ENCODE peak calls at places on chromosome 13, in four cellular contexts. One of them, this sample, is unnamed.

GRCh38 chr13:95256086-95256485 is 45.2 kb downstream of the ABCC4 start:
- DNase-seq in tibial nerve: no peak
- DNase-seq in spleen: no peak
- DNase-seq in CD4-positive, alpha-beta memory T cell: no peak
- DNase-seq in this sample: no peak

GRCh38 chr13:98534821-98535220 is 42.1 kb downstream of the STK24 start:
- DNase-seq in CD4-positive, alpha-beta memory T cell: no peak
- DNase-seq in tibial nerve: no peak
- DNase-seq in spleen: no peak
- DNase-seq in this sample: no peak

GRCh38 chr13:72383646-72384045 is 343.8 kb downstream of the MZT1 start:
- DNase-seq in spleen: no peak
- DNase-seq in CD4-positive, alpha-beta memory T cell: no peak
- DNase-seq in tibial nerve: no peak
- DNase-seq in this sample: no peak

GRCh38 chr13:59865398-59865797 is 298.3 kb downstream of the DIAPH3 start:
- DNase-seq in spleen: no peak
- DNase-seq in CD4-positive, alpha-beta memory T cell: no peak
- DNase-seq in tibial nerve: no peak
- DNase-seq in this sample: no peak

GRCh38 chr13:51643114-51643881 is 59.0 kb downstream of the WDFY2 start:
- DNase-seq in tibial nerve: no peak
- DNase-seq in spleen: no peak
- DNase-seq in CD4-positive, alpha-beta memory T cell: no peak
- DNase-seq in this sample: no peak

GRCh38 chr13:89584058-89584457 is 1763.4 kb upstream of the MIR17HG start:
- DNase-seq in spleen: no peak
- DNase-seq in CD4-positive, alpha-beta memory T cell: no peak
- DNase-seq in tibial nerve: no peak
- DNase-seq in this sample: no peak

GRCh38 chr13:32419862-32420261 is 8.1 kb downstream of the N4BP2L1 start:
- DNase-seq in CD4-positive, alpha-beta memory T cell: no peak
- DNase-seq in tibial nerve: no peak
- DNase-seq in spleen: no peak
- DNase-seq in this sample: no peak

GRCh38 chr13:30345426-30346100 is 38.2 kb upstream of the KATNAL1 start:
- DNase-seq in tibial nerve: no peak
- DNase-seq in spleen: peak
- DNase-seq in CD4-positive, alpha-beta memory T cell: no peak
- DNase-seq in this sample: no peak

GRCh38 chr13:56352356-56352755 is 788.4 kb upstream of the PRR20A start:
- DNase-seq in tibial nerve: no peak
- DNase-seq in CD4-positive, alpha-beta memory T cell: no peak
- DNase-seq in spleen: no peak
- DNase-seq in this sample: no peak

GRCh38 chr13:77476456-77476855 is 59.0 kb upstream of the SCEL start:
- DNase-seq in CD4-positive, alpha-beta memory T cell: no peak
- DNase-seq in tibial nerve: no peak
- DNase-seq in spleen: no peak
- DNase-seq in this sample: no peak

GRCh38 chr13:95481051-95481775 is 71.3 kb upstream of the CLDN10 start:
- DNase-seq in spleen: no peak
- DNase-seq in tibial nerve: no peak
- DNase-seq in CD4-positive, alpha-beta memory T cell: no peak
- DNase-seq in this sample: no peak

GRCh38 chr13:35621989-35622388 is 145.5 kb upstream of the MAB21L1 start:
- DNase-seq in CD4-positive, alpha-beta memory T cell: no peak
- DNase-seq in tibial nerve: no peak
- DNase-seq in spleen: no peak
- DNase-seq in this sample: no peak

GRCh38 chr13:75705395-75705794 is 69.3 kb downstream of the LMO7 start:
- DNase-seq in CD4-positive, alpha-beta memory T cell: no peak
- DNase-seq in tibial nerve: no peak
- DNase-seq in spleen: no peak
- DNase-seq in this sample: no peak

GRCh38 chr13:49297338-49297737 is 49.6 kb downstream of the CDADC1 start:
- DNase-seq in tibial nerve: no peak
- DNase-seq in spleen: no peak
- DNase-seq in CD4-positive, alpha-beta memory T cell: no peak
- DNase-seq in this sample: no peak

GRCh38 chr13:112840472-112841302 is 128.3 kb upstream of the MCF2L start:
- DNase-seq in spleen: peak
- DNase-seq in tibial nerve: no peak
- DNase-seq in CD4-positive, alpha-beta memory T cell: no peak
- DNase-seq in this sample: no peak

GRCh38 chr13:114145722-114146121 is 13.3 kb upstream of the RASA3 start:
- DNase-seq in tibial nerve: peak
- DNase-seq in spleen: no peak
- DNase-seq in CD4-positive, alpha-beta memory T cell: no peak
- DNase-seq in this sample: no peak

GRCh38 chr13:73248711-73249580 is 190.1 kb downstream of the KLF5 start:
- DNase-seq in tibial nerve: no peak
- DNase-seq in CD4-positive, alpha-beta memory T cell: no peak
- DNase-seq in spleen: no peak
- DNase-seq in this sample: no peak

GRCh38 chr13:73499685-73500084 is 440.9 kb downstream of the KLF5 start:
- DNase-seq in CD4-positive, alpha-beta memory T cell: no peak
- DNase-seq in spleen: no peak
- DNase-seq in tibial nerve: no peak
- DNase-seq in this sample: no peak

GRCh38 chr13:105925496-105925895 is 610.0 kb downstream of the EFNB2 start:
- DNase-seq in CD4-positive, alpha-beta memory T cell: no peak
- DNase-seq in tibial nerve: no peak
- DNase-seq in spleen: no peak
- DNase-seq in this sample: no peak

GRCh38 chr13:20389696-20390525 is 135.7 kb downstream of the CRYL1 start:
- DNase-seq in spleen: no peak
- DNase-seq in CD4-positive, alpha-beta memory T cell: no peak
- DNase-seq in tibial nerve: no peak
- DNase-seq in this sample: no peak

GRCh38 chr13:107808388-107808787 is 406.9 kb downstream of the LIG4 start:
- DNase-seq in tibial nerve: no peak
- DNase-seq in CD4-positive, alpha-beta memory T cell: no peak
- DNase-seq in spleen: no peak
- DNase-seq in this sample: no peak

GRCh38 chr13:77291779-77292178 is 35.1 kb downstream of the MYCBP2 start:
- DNase-seq in tibial nerve: no peak
- DNase-seq in spleen: no peak
- DNase-seq in CD4-positive, alpha-beta memory T cell: no peak
- DNase-seq in this sample: no peak

GRCh38 chr13:43171489-43171888 is 148.1 kb downstream of the DNAJC15 start:
- DNase-seq in spleen: no peak
- DNase-seq in tibial nerve: no peak
- DNase-seq in CD4-positive, alpha-beta memory T cell: no peak
- DNase-seq in this sample: no peak

GRCh38 chr13:44402902-44403719 is 29.5 kb downstream of the SERP2 start:
- DNase-seq in CD4-positive, alpha-beta memory T cell: no peak
- DNase-seq in tibial nerve: no peak
- DNase-seq in spleen: peak
- DNase-seq in this sample: no peak

GRCh38 chr13:82817133-82817532 is 1065.1 kb downstream of the SLITRK1 start:
- DNase-seq in spleen: no peak
- DNase-seq in CD4-positive, alpha-beta memory T cell: no peak
- DNase-seq in tibial nerve: no peak
- DNase-seq in this sample: no peak

GRCh38 chr13:36815069-36815468 is 4.0 kb upstream of the RFXAP start:
- DNase-seq in spleen: no peak
- DNase-seq in tibial nerve: no peak
- DNase-seq in CD4-positive, alpha-beta memory T cell: peak
- DNase-seq in this sample: no peak

GRCh38 chr13:48334534-48335127 is 31.1 kb downstream of the RB1 start:
- DNase-seq in spleen: no peak
- DNase-seq in tibial nerve: no peak
- DNase-seq in CD4-positive, alpha-beta memory T cell: peak
- DNase-seq in this sample: no peak

GRCh38 chr13:36992362-36992761 is 6.8 kb downstream of the ALG5 start:
- DNase-seq in CD4-positive, alpha-beta memory T cell: no peak
- DNase-seq in spleen: no peak
- DNase-seq in tibial nerve: no peak
- DNase-seq in this sample: no peak

GRCh38 chr13:55602784-55603183 is 1537.9 kb upstream of the PRR20A start:
- DNase-seq in CD4-positive, alpha-beta memory T cell: no peak
- DNase-seq in spleen: no peak
- DNase-seq in tibial nerve: no peak
- DNase-seq in this sample: no peak

GRCh38 chr13:70784590-70784989 is 676.3 kb upstream of the KLHL1 start:
- DNase-seq in tibial nerve: no peak
- DNase-seq in spleen: no peak
- DNase-seq in CD4-positive, alpha-beta memory T cell: no peak
- DNase-seq in this sample: no peak

GRCh38 chr13:94950303-94950702 is 238.0 kb upstream of the SOX21 start:
- DNase-seq in CD4-positive, alpha-beta memory T cell: no peak
- DNase-seq in tibial nerve: no peak
- DNase-seq in spleen: no peak
- DNase-seq in this sample: no peak

GRCh38 chr13:110233181-110233641 is 73.7 kb downstream of the COL4A1 start:
- DNase-seq in CD4-positive, alpha-beta memory T cell: no peak
- DNase-seq in spleen: no peak
- DNase-seq in tibial nerve: peak
- DNase-seq in this sample: peak

GRCh38 chr13:110233682-110234280 is 73.2 kb downstream of the COL4A1 start:
- DNase-seq in CD4-positive, alpha-beta memory T cell: no peak
- DNase-seq in tibial nerve: no peak
- DNase-seq in spleen: no peak
- DNase-seq in this sample: no peak

GRCh38 chr13:110231348-110232047 is 75.5 kb downstream of the COL4A1 start:
- DNase-seq in tibial nerve: no peak
- DNase-seq in CD4-positive, alpha-beta memory T cell: no peak
- DNase-seq in spleen: no peak
- DNase-seq in this sample: no peak

GRCh38 chr13:110232146-110232545 is 74.8 kb downstream of the COL4A1 start:
- DNase-seq in CD4-positive, alpha-beta memory T cell: no peak
- DNase-seq in spleen: no peak
- DNase-seq in tibial nerve: no peak
- DNase-seq in this sample: no peak

GRCh38 chr13:110232756-110233155 is 74.2 kb downstream of the COL4A1 start:
- DNase-seq in CD4-positive, alpha-beta memory T cell: no peak
- DNase-seq in tibial nerve: no peak
- DNase-seq in spleen: no peak
- DNase-seq in this sample: peak
- H3K27ac ChIP-seq in CD4-positive, alpha-beta memory T cell: no peak
- H3K27ac ChIP-seq in tibial nerve: peak
- H3K27ac ChIP-seq in spleen: peak
- H3K27ac ChIP-seq in this sample: peak

GRCh38 chr13:50589651-50590054 is 253.8 kb downstream of the DLEU7 start:
- DNase-seq in CD4-positive, alpha-beta memory T cell: no peak
- DNase-seq in spleen: no peak
- DNase-seq in tibial nerve: no peak
- DNase-seq in this sample: no peak
- H3K4me3 ChIP-seq in CD4-positive, alpha-beta memory T cell: no peak
- H3K4me3 ChIP-seq in spleen: no peak
- H3K4me3 ChIP-seq in tibial nerve: no peak
- H3K4me3 ChIP-seq in this sample: no peak

GRCh38 chr13:27745301-27745700 is 47.0 kb upstream of the GSX1 start:
- DNase-seq in CD4-positive, alpha-beta memory T cell: no peak
- DNase-seq in spleen: no peak
- DNase-seq in tibial nerve: no peak
- DNase-seq in this sample: no peak
- H3K27ac ChIP-seq in CD4-positive, alpha-beta memory T cell: no peak
- H3K27ac ChIP-seq in spleen: no peak
- H3K27ac ChIP-seq in tibial nerve: no peak
- H3K27ac ChIP-seq in this sample: no peak

DNA sequence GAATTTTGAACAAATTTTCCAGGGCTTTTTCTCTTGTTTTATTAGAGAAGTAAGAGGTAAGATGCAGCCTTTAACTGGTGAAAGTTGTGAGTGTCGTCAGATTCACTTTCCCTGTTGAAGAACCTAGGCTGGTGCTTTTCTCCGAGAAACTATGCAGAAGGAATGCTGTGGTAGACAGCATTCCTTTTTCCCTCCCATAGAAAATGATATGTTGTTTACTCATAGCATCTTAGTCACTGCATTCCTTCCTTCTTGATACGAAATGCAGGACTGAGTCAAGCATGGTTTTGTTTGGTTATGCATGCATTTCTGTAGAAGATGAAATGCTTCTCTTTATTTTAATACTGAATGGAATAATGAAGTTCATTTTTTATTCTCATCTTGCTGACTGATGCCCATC is 3.4 kb downstream of the ITGBL1 start:
- DNase-seq in CD4-positive, alpha-beta memory T cell: no peak
- DNase-seq in tibial nerve: no peak
- DNase-seq in spleen: no peak
- DNase-seq in this sample: no peak
- H3K4me3 ChIP-seq in CD4-positive, alpha-beta memory T cell: no peak
- H3K4me3 ChIP-seq in tibial nerve: peak
- H3K4me3 ChIP-seq in spleen: no peak
- H3K4me3 ChIP-seq in this sample: no peak

This sample was measured in psoas muscle.